ENCODE peak calls at places on chromosomes 1 and 21, in four cellular contexts. N is HEK293T, F is GM12878, S is K562. K is an unnamed sample.

GRCh38 chr1:47907192-47907528 is 90.0 kb downstream of the TRABD2B start:
- DNase-seq in N (no peak), F (no peak), S (no peak), K (no peak)

GRCh38 chr1:53084589-53084971 is 22.6 kb downstream of the PODN start:
- DNase-seq in S (no peak), N (no peak), F (no peak), K (no peak)

GRCh38 chr21:46667191-46667734 is 31.8 kb downstream of the PRMT2 start:
- DNase-seq in F (no peak), N (no peak), S (no peak), K (peak)

GRCh38 chr1:206955476-206956312 is 9.4 kb upstream of the PIGR start:
- DNase-seq in S (peak), F (no peak), N (no peak), K (peak)

GRCh38 chr1:201461783-201462441 is 7.1 kb downstream of the PHLDA3 start:
- DNase-seq in N (peak), S (peak), F (no peak), K (peak)

GRCh38 chr1:240151126-240151735 is 59.5 kb downstream of the FMN2 start:
- DNase-seq in S (no peak), N (no peak), F (no peak), K (no peak)

GRCh38 chr1:18907914-18908845 is 5.8 kb upstream of the ALDH4A1 start:
- DNase-seq in N (no peak), F (no peak), S (peak), K (no peak)

GRCh38 chr1:205701405-205701804 is 21.1 kb upstream of the SLC45A3 start:
- DNase-seq in N (no peak), F (no peak), S (no peak), K (no peak)

GRCh38 chr1:67632356-67632755 is 52.6 kb upstream of the GADD45A start:
- DNase-seq in S (no peak), F (no peak), N (no peak), K (no peak)

GRCh38 chr1:231806623-231807470 is 180.3 kb downstream of the DISC1 start:
- DNase-seq in N (peak), F (no peak), S (peak), K (peak)

GRCh38 chr1:91777630-91778300 is 108.2 kb downstream of the TGFBR3 start:
- DNase-seq in N (no peak), F (no peak), S (no peak), K (no peak)

GRCh38 chr1:162619076-162619475 is 13.2 kb upstream of the DDR2 start:
- DNase-seq in F (no peak), N (no peak), S (no peak), K (no peak)

GRCh38 chr1:31669786-31670582 is 25.3 kb upstream of the PEF1 start:
- DNase-seq in F (no peak), S (peak), N (no peak), K (no peak)

GRCh38 chr1:3003941-3004270 is 17.4 kb upstream of the ACTRT2 start:
- DNase-seq in N (no peak), F (no peak), S (no peak), K (no peak)

GRCh38 chr21:33931799-33932390 is 16.3 kb upstream of the ATP5PO start:
- DNase-seq in N (no peak), F (no peak), S (peak), K (no peak)

GRCh38 chr1:66119148-66119547 is 326.5 kb downstream of the PDE4B start:
- DNase-seq in S (no peak), N (no peak), F (no peak), K (no peak)

GRCh38 chr1:247415423-247416361 is at the start of gene NLRP3:
- DNase-seq in S (no peak), F (no peak), N (no peak), K (peak)

GRCh38 chr1:115507256-115507589 is 134.5 kb upstream of the VANGL1 start:
- DNase-seq in F (no peak), N (peak), S (peak), K (peak)
- TF ChIP-seq FOXK2 in F (no peak), N (no peak), S (no peak), K (no peak)

GRCh38 chr1:62093261-62093660 is 101.4 kb upstream of the L1TD1 start:
- DNase-seq in N (no peak), S (no peak), F (no peak), K (no peak)
- TF ChIP-seq FOXK2 in N (no peak), S (no peak), F (no peak), K (no peak)

DNA sequence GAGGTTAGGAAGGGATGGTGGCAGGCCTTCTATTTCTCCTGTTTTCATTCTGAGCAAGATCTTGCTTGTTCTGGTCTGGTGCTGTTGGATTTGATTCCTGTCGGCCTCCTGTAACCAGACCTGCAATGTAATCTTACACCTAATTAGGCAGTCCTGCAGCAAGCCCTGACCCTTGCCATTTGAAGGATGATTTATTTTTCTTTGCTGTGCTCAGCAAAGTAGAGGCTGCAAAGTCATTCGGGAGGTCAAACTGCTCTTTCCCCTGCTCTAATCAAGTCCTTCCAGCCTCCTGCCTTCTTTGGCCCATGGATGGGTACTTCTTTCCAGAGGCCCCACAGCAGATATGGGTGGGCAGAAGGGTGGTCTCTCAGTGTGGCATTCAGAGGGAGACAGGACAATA is 417.7 kb upstream of the USP24 start:
- DNase-seq in N (peak), S (no peak), F (no peak), K (no peak)
- TF ChIP-seq FOXK2 in N (no peak), S (no peak), F (no peak), K (no peak)

GRCh38 chr1:188043536-188044245 is 1214.9 kb downstream of the PLA2G4A start:
- DNase-seq in F (no peak), S (no peak), N (no peak), K (no peak)
- TF ChIP-seq FOXK2 in F (no peak), S (no peak), N (no peak), K (no peak)

GRCh38 chr1:111789077-111789476 is 33.4 kb downstream of the DDX20 start:
- DNase-seq in S (no peak), F (no peak), N (no peak), K (no peak)
- TF ChIP-seq FOXK2 in S (no peak), F (no peak), N (no peak), K (no peak)

DNA sequence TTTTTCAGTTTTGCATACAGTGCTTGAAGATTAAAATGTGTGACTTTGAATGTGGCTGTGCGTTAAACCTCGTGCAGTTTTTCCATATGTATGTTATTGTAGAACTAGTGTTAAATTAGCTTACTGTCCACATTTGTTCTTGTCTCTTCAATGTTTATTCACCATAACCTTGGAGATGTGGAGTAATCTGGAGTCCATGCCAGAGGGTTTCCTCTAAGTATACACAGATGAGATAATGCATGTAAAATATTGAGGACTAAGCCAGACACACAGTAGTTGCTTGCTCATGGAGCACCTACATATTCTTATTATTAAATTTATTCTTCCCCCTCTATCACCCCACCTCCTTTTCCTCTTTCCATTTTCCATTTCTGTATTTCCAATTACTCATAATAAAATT is 7.7 kb upstream of the GIPC2 start:
- DNase-seq in F (no peak), S (no peak), N (no peak), K (no peak)
- TF ChIP-seq FOXK2 in F (no peak), S (no peak), N (no peak), K (no peak)

K was measured in HepG2.